ENCODE peak calls at places on chromosomes 1 and 21, in nine cellular contexts. One of them, this sample, is unnamed.

GRCh38 chr1:114428083-114428754 is 82.8 kb downstream of the TRIM33 start:
- DNase-seq in aorta: no peak
- DNase-seq in choroid plexus epithelial cell: peak
- DNase-seq in AG04450: no peak
- DNase-seq in astrocyte of the spinal cord: peak
- DNase-seq in posterior cingulate gyrus: no peak
- DNase-seq in NCI-H1694 treated with DMSO at 0.1 percent for 48 hours: peak
- DNase-seq in LoVo: no peak
- DNase-seq in A172: no peak
- DNase-seq in this sample: no peak

GRCh38 chr1:62688687-62689085 is 500 bp upstream of the DOCK7 start:
- DNase-seq in A172: peak
- DNase-seq in astrocyte of the spinal cord: no peak
- DNase-seq in aorta: no peak
- DNase-seq in NCI-H1694 treated with DMSO at 0.1 percent for 48 hours: no peak
- DNase-seq in posterior cingulate gyrus: no peak
- DNase-seq in LoVo: peak
- DNase-seq in choroid plexus epithelial cell: peak
- DNase-seq in AG04450: no peak
- DNase-seq in this sample: no peak

GRCh38 chr21:42905195-42905594 is 12.1 kb downstream of the NDUFV3 start:
- DNase-seq in posterior cingulate gyrus: no peak
- DNase-seq in AG04450: no peak
- DNase-seq in astrocyte of the spinal cord: no peak
- DNase-seq in A172: no peak
- DNase-seq in LoVo: no peak
- DNase-seq in aorta: no peak
- DNase-seq in NCI-H1694 treated with DMSO at 0.1 percent for 48 hours: no peak
- DNase-seq in choroid plexus epithelial cell: peak
- DNase-seq in this sample: no peak

GRCh38 chr1:36542024-36542961 is 59.6 kb upstream of the CSF3R start:
- DNase-seq in LoVo: no peak
- DNase-seq in posterior cingulate gyrus: no peak
- DNase-seq in A172: no peak
- DNase-seq in AG04450: no peak
- DNase-seq in NCI-H1694 treated with DMSO at 0.1 percent for 48 hours: no peak
- DNase-seq in choroid plexus epithelial cell: no peak
- DNase-seq in aorta: no peak
- DNase-seq in astrocyte of the spinal cord: no peak
- DNase-seq in this sample: no peak

GRCh38 chr1:12488666-12489354 is 129.2 kb downstream of the DHRS3 start:
- DNase-seq in AG04450: no peak
- DNase-seq in choroid plexus epithelial cell: no peak
- DNase-seq in NCI-H1694 treated with DMSO at 0.1 percent for 48 hours: no peak
- DNase-seq in posterior cingulate gyrus: no peak
- DNase-seq in aorta: no peak
- DNase-seq in astrocyte of the spinal cord: peak
- DNase-seq in LoVo: no peak
- DNase-seq in A172: no peak
- DNase-seq in this sample: no peak

GRCh38 chr1:22702671-22703070 is 8.0 kb upstream of the EPHB2 start:
- DNase-seq in aorta: no peak
- DNase-seq in posterior cingulate gyrus: no peak
- DNase-seq in AG04450: no peak
- DNase-seq in astrocyte of the spinal cord: no peak
- DNase-seq in choroid plexus epithelial cell: peak
- DNase-seq in LoVo: peak
- DNase-seq in A172: no peak
- DNase-seq in NCI-H1694 treated with DMSO at 0.1 percent for 48 hours: no peak
- DNase-seq in this sample: no peak

GRCh38 chr1:38235705-38236104 is 189.1 kb upstream of the POU3F1 start:
- DNase-seq in astrocyte of the spinal cord: peak
- DNase-seq in NCI-H1694 treated with DMSO at 0.1 percent for 48 hours: no peak
- DNase-seq in LoVo: peak
- DNase-seq in AG04450: no peak
- DNase-seq in choroid plexus epithelial cell: peak
- DNase-seq in A172: peak
- DNase-seq in aorta: no peak
- DNase-seq in posterior cingulate gyrus: no peak
- DNase-seq in this sample: no peak

GRCh38 chr1:24112381-24113169 is 640 bp upstream of the MYOM3 start:
- DNase-seq in LoVo: peak
- DNase-seq in AG04450: peak
- DNase-seq in A172: peak
- DNase-seq in choroid plexus epithelial cell: peak
- DNase-seq in astrocyte of the spinal cord: peak
- DNase-seq in posterior cingulate gyrus: peak
- DNase-seq in NCI-H1694 treated with DMSO at 0.1 percent for 48 hours: no peak
- DNase-seq in aorta: peak
- DNase-seq in this sample: peak

This sample was measured in DMS 273 treated with DMSO at 0.1 percent for 48 hours.